ENCODE peak calls at places on chromosomes 16 and 17, in ten cellular contexts. R is fibroblast of the aortic adventitia; F is upper lobe of left lung; Z is fibroblast of lung; O is activated CD8-positive, alpha-beta T cell treated with anti-CD3 and anti-CD28 coated beads, Interleukin-2, amount 10 ng/mL, durations not matched to agents 7 days and 5 days; T is iris pigment epithelial cell; W is activated CD4-positive, alpha-beta T cell treated with anti-CD3 and anti-CD28 coated beads, Interleukin-2, amount 10 ng/mL, durations not matched to agents 7 days and 5 days; N is psoas muscle; I is A673; G is GDM1. A is an unnamed sample.

GRCh38 chr16:76535-77272 is 1.3 kb upstream of the MPG start:
- DNase-seq in R (peak), F (peak), Z (peak), O (peak), T (peak), W (peak), N (peak), I (peak), G (peak), A (no peak)

GRCh38 chr17:77696151-77696719 is 262.3 kb upstream of the TNRC6C start:
- DNase-seq in R (no peak), F (no peak), Z (no peak), O (no peak), T (no peak), W (peak), N (no peak), I (no peak), G (no peak), A (no peak)

GRCh38 chr17:29005936-29006438 is at the start of gene SEZ6:
- DNase-seq in R (peak), F (peak), Z (peak), O (peak), T (peak), W (peak), N (peak), I (peak), G (peak), A (no peak)

GRCh38 chr16:27972500-27972899 is 91.0 kb downstream of the GSG1L start:
- DNase-seq in R (peak), F (no peak), Z (peak), O (peak), T (peak), W (peak), N (no peak), I (peak), G (no peak), A (no peak)

GRCh38 chr16:50841081-50841886 is 99.4 kb downstream of the CYLD start:
- DNase-seq in R (peak), F (peak), Z (peak), O (peak), T (peak), W (peak), N (no peak), I (no peak), G (peak), A (no peak)

GRCh38 chr17:72136692-72137550 is 16.1 kb downstream of the SOX9 start:
- DNase-seq in R (peak), F (no peak), Z (peak), O (no peak), T (peak), W (no peak), N (no peak), I (no peak), G (no peak), A (no peak)

GRCh38 chr16:1980026-1980769 is 1.1 kb downstream of the NOXO1 start:
- DNase-seq in R (no peak), F (peak), Z (no peak), O (no peak), T (no peak), W (no peak), N (peak), I (no peak), G (no peak), A (no peak)

GRCh38 chr16:11212819-11213196 is 43.2 kb downstream of the SOCS1 start:
- DNase-seq in R (no peak), F (peak), Z (no peak), O (no peak), T (no peak), W (no peak), N (peak), I (no peak), G (no peak), A (no peak)

GRCh38 chr17:76968707-76969597 is 100.7 kb downstream of the MGAT5B start:
- DNase-seq in R (peak), F (peak), Z (peak), O (peak), T (peak), W (peak), N (no peak), I (peak), G (no peak), A (no peak)

GRCh38 chr16:60204221-60204620 is 1470.1 kb upstream of the GOT2 start:
- DNase-seq in R (no peak), F (no peak), Z (peak), O (no peak), T (no peak), W (no peak), N (no peak), I (no peak), G (no peak), A (no peak)

GRCh38 chr16:47664653-47665325 is 203.7 kb downstream of the PHKB start:
- DNase-seq in R (peak), F (no peak), Z (no peak), O (no peak), T (no peak), W (no peak), N (no peak), I (no peak), G (no peak), A (no peak)

GRCh38 chr17:68706351-68706750 is 105.2 kb upstream of the FAM20A start:
- DNase-seq in R (peak), F (no peak), Z (no peak), O (no peak), T (no peak), W (no peak), N (no peak), I (no peak), G (no peak), A (no peak)

GRCh38 chr17:73593249-73593965 is 50.8 kb downstream of the SDK2 start:
- DNase-seq in R (no peak), F (no peak), Z (no peak), O (no peak), T (no peak), W (no peak), N (no peak), I (no peak), G (no peak), A (no peak)

GRCh38 chr16:49560018-49560830 is 186.6 kb downstream of the C16orf78 start:
- DNase-seq in R (peak), F (no peak), Z (peak), O (no peak), T (no peak), W (no peak), N (peak), I (no peak), G (no peak), A (no peak)

GRCh38 chr17:82434216-82434565 is 15.8 kb upstream of the OGFOD3 start:
- DNase-seq in R (no peak), F (no peak), Z (no peak), O (peak), T (no peak), W (peak), N (no peak), I (no peak), G (no peak), A (no peak)

GRCh38 chr17:76139801-76140660 is 1.0 kb downstream of the FOXJ1 start:
- DNase-seq in R (no peak), F (peak), Z (no peak), O (peak), T (no peak), W (no peak), N (peak), I (no peak), G (no peak), A (no peak)

GRCh38 chr16:25134306-25134705 is 22.8 kb downstream of the LCMT1 start:
- DNase-seq in R (no peak), F (no peak), Z (peak), O (no peak), T (no peak), W (no peak), N (no peak), I (no peak), G (peak), A (no peak)

GRCh38 chr17:50533720-50534148 is 1.2 kb downstream of the EPN3 start:
- DNase-seq in R (peak), F (peak), Z (peak), O (no peak), T (peak), W (no peak), N (no peak), I (peak), G (no peak), A (no peak)

GRCh38 chr17:79305831-79306687 is 231.4 kb downstream of the ENGASE start:
- DNase-seq in R (peak), F (peak), Z (no peak), O (no peak), T (peak), W (no peak), N (peak), I (no peak), G (no peak), A (no peak)

GRCh38 chr17:44970136-44970737 is 2.1 kb upstream of the C1QL1 start:
- DNase-seq in R (no peak), F (peak), Z (peak), O (no peak), T (peak), W (no peak), N (peak), I (peak), G (no peak), A (no peak)

GRCh38 chr16:72419638-72420037 is 247.7 kb upstream of the PMFBP1 start:
- DNase-seq in R (no peak), F (no peak), Z (no peak), O (no peak), T (no peak), W (no peak), N (no peak), I (no peak), G (no peak), A (no peak)

GRCh38 chr17:81939881-81940385 is 2.8 kb upstream of the PYCR1 start:
- DNase-seq in R (peak), F (peak), Z (peak), O (no peak), T (no peak), W (no peak), N (peak), I (no peak), G (no peak), A (no peak)

GRCh38 chr16:89395150-89396142 is 94.9 kb downstream of the ANKRD11 start:
- DNase-seq in R (peak), F (no peak), Z (peak), O (no peak), T (peak), W (no peak), N (peak), I (peak), G (no peak), A (peak)

GRCh38 chr16:55976815-55977214 is 101.6 kb upstream of the CES5A start:
- DNase-seq in R (no peak), F (no peak), Z (no peak), O (no peak), T (no peak), W (no peak), N (no peak), I (no peak), G (no peak), A (no peak)

GRCh38 chr17:76529643-76530488 is 7.6 kb downstream of the CYGB start:
- DNase-seq in R (peak), F (peak), Z (peak), O (no peak), T (peak), W (no peak), N (peak), I (peak), G (no peak), A (no peak)

GRCh38 chr16:75024591-75024990 is 25.8 kb downstream of the ZNRF1 start:
- DNase-seq in R (no peak), F (no peak), Z (no peak), O (no peak), T (no peak), W (no peak), N (no peak), I (no peak), G (no peak), A (no peak)

GRCh38 chr17:35449371-35449931 is 885 bp upstream of the SLFN13 start:
- DNase-seq in R (peak), F (peak), Z (peak), O (no peak), T (peak), W (no peak), N (no peak), I (no peak), G (no peak), A (no peak)

GRCh38 chr16:57651344-57652333 is 16.5 kb upstream of the ADGRG3 start:
- DNase-seq in R (no peak), F (no peak), Z (no peak), O (peak), T (no peak), W (peak), N (no peak), I (no peak), G (no peak), A (no peak)

GRCh38 chr16:68995011-68995504 is 110.4 kb upstream of the HAS3 start:
- DNase-seq in R (peak), F (no peak), Z (peak), O (no peak), T (peak), W (no peak), N (no peak), I (peak), G (no peak), A (peak)

GRCh38 chr16:3612510-3613466 is 1.4 kb upstream of the SLX4 start:
- DNase-seq in R (no peak), F (no peak), Z (no peak), O (no peak), T (no peak), W (no peak), N (no peak), I (no peak), G (no peak), A (no peak)

GRCh38 chr17:73282629-73283028 is 20.9 kb upstream of the CPSF4L start:
- DNase-seq in R (no peak), F (no peak), Z (no peak), O (no peak), T (no peak), W (no peak), N (no peak), I (no peak), G (no peak), A (no peak)

GRCh38 chr17:56891751-56892150 is 22.1 kb downstream of the TRIM25 start:
- DNase-seq in R (no peak), F (peak), Z (no peak), O (peak), T (peak), W (peak), N (peak), I (peak), G (no peak), A (no peak)

GRCh38 chr17:32953062-32953461 is 25.1 kb downstream of the TMEM98 start:
- DNase-seq in R (no peak), F (no peak), Z (no peak), O (no peak), T (no peak), W (no peak), N (no peak), I (no peak), G (no peak), A (no peak)

GRCh38 chr17:49515196-49515770 is 20.2 kb downstream of the NGFR start:
- DNase-seq in R (peak), F (peak), Z (peak), O (no peak), T (peak), W (no peak), N (peak), I (no peak), G (peak), A (no peak)

A was measured in esophagus muscularis mucosa.